ENCODE peak calls at places on chromosomes 13 and 19, in ten cellular contexts. Y is right lobe of liver, T is ELF-1, R is foreskin fibroblast, S is HT1080, J is cardiac fibroblast, A is immature natural killer cell, V is head of caudate nucleus, W is neural progenitor cell, O is AG20443. Z is an unnamed sample.

GRCh38 chr13:46604226-46604968 is 51.4 kb downstream of the LRCH1 start:
- DNase-seq in Y (no peak), T (no peak), R (no peak), S (no peak), J (no peak), A (no peak), V (no peak), W (no peak), O (no peak), Z (no peak)

GRCh38 chr13:79654520-79654919 is 173.6 kb downstream of the NDFIP2 start:
- DNase-seq in Y (no peak), T (peak), R (no peak), S (no peak), J (no peak), A (no peak), V (no peak), W (no peak), O (no peak), Z (no peak)

GRCh38 chr13:59392328-59392727 is 771.4 kb downstream of the DIAPH3 start:
- DNase-seq in Y (no peak), T (no peak), R (no peak), S (no peak), J (no peak), A (no peak), V (no peak), W (no peak), O (no peak), Z (no peak)

GRCh38 chr13:98466634-98467236 is 110.2 kb downstream of the STK24 start:
- DNase-seq in Y (no peak), T (peak), R (peak), S (peak), J (peak), A (no peak), V (no peak), W (peak), O (peak), Z (peak)

GRCh38 chr19:49712397-49712859 is 21.5 kb downstream of the CPT1C start:
- DNase-seq in Y (no peak), T (peak), R (peak), S (peak), J (peak), A (no peak), V (no peak), W (peak), O (peak), Z (no peak)

GRCh38 chr19:21934131-21934530 is 76.6 kb downstream of the ZNF208 start:
- DNase-seq in Y (no peak), T (no peak), R (no peak), S (no peak), J (no peak), A (no peak), V (no peak), W (no peak), O (no peak), Z (no peak)

GRCh38 chr19:16340092-16340491 is 15.5 kb downstream of the KLF2 start:
- DNase-seq in Y (no peak), T (peak), R (no peak), S (peak), J (no peak), A (no peak), V (no peak), W (no peak), O (no peak), Z (no peak)

GRCh38 chr13:60328073-60328472 is 68.9 kb upstream of the TDRD3 start:
- DNase-seq in Y (no peak), T (no peak), R (no peak), S (no peak), J (peak), A (no peak), V (no peak), W (no peak), O (no peak), Z (no peak)

GRCh38 chr13:33615436-33615835 is 202.5 kb upstream of the RFC3 start:
- DNase-seq in Y (no peak), T (no peak), R (no peak), S (no peak), J (no peak), A (no peak), V (no peak), W (no peak), O (no peak), Z (no peak)

GRCh38 chr13:49954674-49955455 is 18.7 kb upstream of the SPRYD7 start:
- DNase-seq in Y (no peak), T (no peak), R (peak), S (no peak), J (no peak), A (no peak), V (no peak), W (no peak), O (no peak), Z (no peak)

GRCh38 chr19:41324921-41325639 is 15.1 kb downstream of the CCDC97 start:
- DNase-seq in Y (peak), T (peak), R (peak), S (peak), J (peak), A (peak), V (no peak), W (peak), O (peak), Z (no peak)

GRCh38 chr13:40596484-40596883 is 70.0 kb downstream of the FOXO1 start:
- DNase-seq in Y (no peak), T (no peak), R (no peak), S (no peak), J (no peak), A (no peak), V (no peak), W (no peak), O (no peak), Z (peak)

GRCh38 chr13:33045829-33046592 is 29.8 kb downstream of the KL start:
- DNase-seq in Y (no peak), T (no peak), R (no peak), S (no peak), J (no peak), A (no peak), V (no peak), W (no peak), O (no peak), Z (no peak)

GRCh38 chr13:107799001-107799400 is 416.3 kb downstream of the LIG4 start:
- DNase-seq in Y (no peak), T (no peak), R (no peak), S (peak), J (peak), A (no peak), V (no peak), W (no peak), O (no peak), Z (no peak)

GRCh38 chr13:87129602-87130300 is 541.4 kb upstream of the SLITRK5 start:
- DNase-seq in Y (no peak), T (no peak), R (no peak), S (peak), J (no peak), A (no peak), V (no peak), W (no peak), O (no peak), Z (no peak)

GRCh38 chr13:35557475-35557874 is 81.0 kb upstream of the MAB21L1 start:
- DNase-seq in Y (no peak), T (no peak), R (no peak), S (no peak), J (no peak), A (no peak), V (no peak), W (no peak), O (no peak), Z (no peak)

GRCh38 chr13:27967203-27967735 is 1.8 kb downstream of the CDX2 start:
- DNase-seq in Y (no peak), T (peak), R (no peak), S (no peak), J (no peak), A (no peak), V (no peak), W (no peak), O (no peak), Z (peak)

GRCh38 chr13:41470187-41470586 is 12.8 kb downstream of the RGCC start:
- DNase-seq in Y (no peak), T (no peak), R (no peak), S (no peak), J (no peak), A (no peak), V (no peak), W (no peak), O (no peak), Z (no peak)

GRCh38 chr13:57624565-57625435 is 6.7 kb upstream of the PCDH17 start:
- DNase-seq in Y (peak), T (peak), R (peak), S (peak), J (peak), A (no peak), V (peak), W (peak), O (peak), Z (peak)

GRCh38 chr19:5889288-5889971 is 14.2 kb downstream of the NDUFA11 start:
- DNase-seq in Y (no peak), T (peak), R (peak), S (no peak), J (no peak), A (no peak), V (no peak), W (no peak), O (peak), Z (no peak)

GRCh38 chr13:74158028-74158427 is 23.8 kb upstream of the KLF12 start:
- DNase-seq in Y (no peak), T (peak), R (peak), S (no peak), J (no peak), A (no peak), V (no peak), W (peak), O (no peak), Z (no peak)